ENCODE peak calls at places on chromosome 7, in nine cellular contexts. One of them, this sample, is unnamed.

GRCh38 chr7:149878523-149878921 is 4.8 kb downstream of the ATP6V0E2 start:
- DNase-seq in PC-9: no peak
- DNase-seq in upper lobe of right lung: no peak
- DNase-seq in lung: no peak
- DNase-seq in dorsolateral prefrontal cortex: no peak
- DNase-seq in left ventricle myocardium inferior: no peak
- DNase-seq in epithelial cell of esophagus: no peak
- DNase-seq in GM12865: no peak
- DNase-seq in GM13977: no peak
- DNase-seq in this sample: no peak

GRCh38 chr7:41224063-41224763 is 478.7 kb downstream of the INHBA start:
- DNase-seq in lung: no peak
- DNase-seq in GM13977: no peak
- DNase-seq in dorsolateral prefrontal cortex: no peak
- DNase-seq in GM12865: no peak
- DNase-seq in PC-9: peak; percentile 54
- DNase-seq in upper lobe of right lung: no peak
- DNase-seq in left ventricle myocardium inferior: no peak
- DNase-seq in epithelial cell of esophagus: peak; percentile 99
- DNase-seq in this sample: peak; percentile 15

GRCh38 chr7:148382585-148382984 is 208.0 kb upstream of the C7orf33 start:
- DNase-seq in GM12865: no peak
- DNase-seq in GM13977: no peak
- DNase-seq in lung: no peak
- DNase-seq in PC-9: no peak
- DNase-seq in left ventricle myocardium inferior: no peak
- DNase-seq in epithelial cell of esophagus: no peak
- DNase-seq in upper lobe of right lung: no peak
- DNase-seq in dorsolateral prefrontal cortex: no peak
- DNase-seq in this sample: no peak

GRCh38 chr7:52260046-52260665 is 775.3 kb upstream of the POM121L12 start:
- DNase-seq in upper lobe of right lung: no peak
- DNase-seq in PC-9: no peak
- DNase-seq in GM12865: no peak
- DNase-seq in GM13977: no peak
- DNase-seq in epithelial cell of esophagus: no peak
- DNase-seq in left ventricle myocardium inferior: no peak
- DNase-seq in lung: no peak
- DNase-seq in dorsolateral prefrontal cortex: no peak
- DNase-seq in this sample: no peak

GRCh38 chr7:45578467-45578866 is 4.3 kb downstream of the ADCY1 start:
- DNase-seq in dorsolateral prefrontal cortex: no peak
- DNase-seq in epithelial cell of esophagus: no peak
- DNase-seq in GM12865: no peak
- DNase-seq in PC-9: no peak
- DNase-seq in left ventricle myocardium inferior: no peak
- DNase-seq in upper lobe of right lung: no peak
- DNase-seq in lung: no peak
- DNase-seq in GM13977: no peak
- DNase-seq in this sample: no peak

GRCh38 chr7:147509859-147510542 is 1080.6 kb upstream of the C7orf33 start:
- DNase-seq in epithelial cell of esophagus: peak; percentile 45
- DNase-seq in dorsolateral prefrontal cortex: no peak
- DNase-seq in GM13977: no peak
- DNase-seq in PC-9: no peak
- DNase-seq in GM12865: no peak
- DNase-seq in left ventricle myocardium inferior: no peak
- DNase-seq in upper lobe of right lung: no peak
- DNase-seq in lung: no peak
- DNase-seq in this sample: peak; percentile 38

GRCh38 chr7:102096706-102097427 is 189.8 kb upstream of the SH2B2 start:
- DNase-seq in GM13977: no peak
- DNase-seq in lung: no peak
- DNase-seq in dorsolateral prefrontal cortex: peak; percentile 18
- DNase-seq in upper lobe of right lung: peak; percentile 41
- DNase-seq in left ventricle myocardium inferior: no peak
- DNase-seq in PC-9: peak; percentile 29
- DNase-seq in GM12865: no peak
- DNase-seq in epithelial cell of esophagus: peak; percentile 32
- DNase-seq in this sample: no peak

GRCh38 chr7:35349001-35349400 is 95.1 kb upstream of the TBX20 start:
- DNase-seq in GM13977: no peak
- DNase-seq in dorsolateral prefrontal cortex: no peak
- DNase-seq in GM12865: no peak
- DNase-seq in lung: no peak
- DNase-seq in left ventricle myocardium inferior: no peak
- DNase-seq in upper lobe of right lung: no peak
- DNase-seq in PC-9: no peak
- DNase-seq in epithelial cell of esophagus: no peak
- DNase-seq in this sample: no peak

GRCh38 chr7:17463511-17464085 is 165.1 kb downstream of the AHR start:
- DNase-seq in GM13977: no peak
- DNase-seq in left ventricle myocardium inferior: no peak
- DNase-seq in upper lobe of right lung: no peak
- DNase-seq in dorsolateral prefrontal cortex: no peak
- DNase-seq in PC-9: no peak
- DNase-seq in GM12865: no peak
- DNase-seq in epithelial cell of esophagus: no peak
- DNase-seq in lung: no peak
- DNase-seq in this sample: no peak

GRCh38 chr7:11232462-11232861 is 258.8 kb downstream of the PHF14 start:
- DNase-seq in PC-9: peak; percentile 2
- DNase-seq in epithelial cell of esophagus: no peak
- DNase-seq in GM12865: no peak
- DNase-seq in left ventricle myocardium inferior: no peak
- DNase-seq in lung: no peak
- DNase-seq in GM13977: no peak
- DNase-seq in dorsolateral prefrontal cortex: no peak
- DNase-seq in upper lobe of right lung: no peak
- DNase-seq in this sample: no peak

GRCh38 chr7:638256-639011 is 88.1 kb upstream of the DNAAF5 start:
- DNase-seq in GM13977: no peak
- DNase-seq in dorsolateral prefrontal cortex: peak; percentile 37
- DNase-seq in GM12865: no peak
- DNase-seq in lung: no peak
- DNase-seq in left ventricle myocardium inferior: no peak
- DNase-seq in epithelial cell of esophagus: no peak
- DNase-seq in PC-9: no peak
- DNase-seq in upper lobe of right lung: peak; percentile 32
- DNase-seq in this sample: no peak

GRCh38 chr7:637826-638225 is 88.7 kb upstream of the DNAAF5 start:
- DNase-seq in dorsolateral prefrontal cortex: no peak
- DNase-seq in PC-9: no peak
- DNase-seq in upper lobe of right lung: no peak
- DNase-seq in GM12865: no peak
- DNase-seq in lung: no peak
- DNase-seq in GM13977: no peak
- DNase-seq in epithelial cell of esophagus: no peak
- DNase-seq in left ventricle myocardium inferior: no peak
- DNase-seq in this sample: no peak

GRCh38 chr7:635227-635626 is 91.3 kb upstream of the DNAAF5 start:
- DNase-seq in dorsolateral prefrontal cortex: peak; percentile 33
- DNase-seq in GM12865: no peak
- DNase-seq in GM13977: no peak
- DNase-seq in upper lobe of right lung: peak; percentile 52
- DNase-seq in epithelial cell of esophagus: no peak
- DNase-seq in left ventricle myocardium inferior: no peak
- DNase-seq in PC-9: no peak
- DNase-seq in lung: no peak
- DNase-seq in this sample: no peak

GRCh38 chr7:633381-634018 is 93.0 kb upstream of the DNAAF5 start:
- DNase-seq in lung: no peak
- DNase-seq in epithelial cell of esophagus: no peak
- DNase-seq in dorsolateral prefrontal cortex: no peak
- DNase-seq in GM12865: no peak
- DNase-seq in PC-9: no peak
- DNase-seq in GM13977: no peak
- DNase-seq in upper lobe of right lung: peak; percentile 37
- DNase-seq in left ventricle myocardium inferior: no peak
- DNase-seq in this sample: no peak

GRCh38 chr7:636396-636795 is 90.1 kb upstream of the DNAAF5 start:
- DNase-seq in GM13977: peak; percentile 68
- DNase-seq in PC-9: no peak
- DNase-seq in lung: no peak
- DNase-seq in upper lobe of right lung: peak; percentile 64
- DNase-seq in epithelial cell of esophagus: no peak
- DNase-seq in GM12865: no peak
- DNase-seq in left ventricle myocardium inferior: no peak
- DNase-seq in dorsolateral prefrontal cortex: peak; percentile 59
- DNase-seq in this sample: no peak
- TF ChIP-seq CTCF in GM13977: peak; percentile 49
- TF ChIP-seq CTCF in PC-9: no peak
- TF ChIP-seq CTCF in lung: peak; percentile 26
- TF ChIP-seq CTCF in upper lobe of right lung: peak; percentile 41
- TF ChIP-seq CTCF in epithelial cell of esophagus: no peak
- TF ChIP-seq CTCF in GM12865: no peak
- TF ChIP-seq CTCF in left ventricle myocardium inferior: peak; percentile 52
- TF ChIP-seq CTCF in dorsolateral prefrontal cortex: peak; percentile 60
- TF ChIP-seq CTCF in this sample: peak; percentile 48

DNA sequence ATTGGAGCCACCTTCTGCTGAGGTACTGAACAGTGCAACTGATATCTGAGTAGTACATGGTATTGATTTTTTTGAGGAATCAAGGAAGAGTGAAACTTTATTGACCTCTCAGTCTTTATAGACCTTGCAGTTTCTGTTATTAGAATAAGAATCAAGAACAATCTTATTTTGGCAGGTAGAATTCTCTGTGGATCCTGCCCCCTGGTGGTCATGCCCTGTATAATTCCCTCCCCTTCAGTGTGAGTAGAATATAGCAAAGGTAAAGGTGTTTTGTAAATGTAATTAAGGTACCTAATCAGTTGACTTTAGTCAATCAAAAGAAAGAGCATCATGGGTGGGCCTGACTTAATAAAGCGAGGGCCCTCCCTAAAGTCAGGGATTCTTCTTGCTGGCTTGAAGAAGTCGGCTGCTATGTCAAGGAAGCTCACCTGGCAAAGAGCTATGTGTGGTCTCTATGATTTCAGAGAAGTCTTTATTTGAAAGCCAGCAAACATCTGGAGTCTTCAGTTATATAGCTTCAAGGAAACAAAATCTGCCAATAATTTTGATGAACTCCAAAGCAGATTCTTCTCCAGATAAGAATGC is 142.8 kb downstream of the LSM5 start:
- DNase-seq in GM12865: peak; percentile 50
- DNase-seq in GM13977: peak; percentile 36
- DNase-seq in PC-9: peak; percentile 4
- DNase-seq in lung: no peak
- DNase-seq in left ventricle myocardium inferior: no peak
- DNase-seq in epithelial cell of esophagus: peak; percentile 30
- DNase-seq in upper lobe of right lung: no peak
- DNase-seq in dorsolateral prefrontal cortex: no peak
- DNase-seq in this sample: peak; percentile 4
- TF ChIP-seq CTCF in GM12865: peak; percentile 70
- TF ChIP-seq CTCF in GM13977: peak; percentile 71
- TF ChIP-seq CTCF in PC-9: peak; percentile 92
- TF ChIP-seq CTCF in lung: no peak
- TF ChIP-seq CTCF in left ventricle myocardium inferior: peak; percentile 68
- TF ChIP-seq CTCF in epithelial cell of esophagus: peak; percentile 47
- TF ChIP-seq CTCF in upper lobe of right lung: peak; percentile 79
- TF ChIP-seq CTCF in dorsolateral prefrontal cortex: peak; percentile 74
- TF ChIP-seq CTCF in this sample: peak; percentile 66

DNA sequence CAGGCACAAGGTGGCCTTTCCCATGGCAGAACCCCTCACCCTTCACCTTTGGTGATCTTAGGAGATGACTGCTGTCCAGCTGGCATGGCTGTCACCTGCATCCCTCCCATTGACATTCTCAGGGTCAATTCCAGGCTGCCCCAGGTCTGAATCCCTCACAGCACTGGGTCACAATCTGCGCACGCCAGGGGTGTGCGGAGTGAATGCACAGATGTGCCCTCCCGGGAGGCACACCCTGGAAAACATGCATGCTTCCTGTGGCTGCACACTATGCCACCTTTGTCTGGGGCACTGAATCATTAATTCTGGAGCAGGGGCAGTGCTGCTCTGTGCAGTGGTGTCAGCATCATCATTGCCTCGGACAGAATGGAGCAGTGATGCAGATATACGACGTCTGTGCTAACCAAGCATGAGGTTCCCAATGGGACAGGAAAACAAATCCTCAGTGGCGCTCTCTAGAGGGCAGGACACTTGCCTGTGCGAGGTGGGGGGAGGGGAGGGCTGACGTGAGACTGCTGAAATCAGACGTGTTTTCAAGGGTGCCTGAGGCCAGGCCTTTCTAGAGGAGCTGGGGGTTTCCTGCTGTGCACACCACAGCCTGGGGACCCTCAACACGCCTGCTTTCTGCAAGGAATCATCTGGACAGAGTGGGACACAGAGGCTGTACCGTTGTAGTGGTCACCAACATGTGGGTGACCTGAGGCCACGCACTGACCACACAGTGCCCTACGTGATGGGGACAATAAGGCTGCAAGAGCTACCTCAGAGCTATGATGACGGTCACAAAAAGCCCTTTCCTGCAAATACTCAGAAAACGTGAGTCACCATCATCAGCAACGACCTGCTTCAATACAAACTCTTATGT is 77.9 kb downstream of the HIPK2 start:
- DNase-seq in left ventricle myocardium inferior: no peak
- DNase-seq in dorsolateral prefrontal cortex: no peak
- DNase-seq in upper lobe of right lung: no peak
- DNase-seq in GM12865: peak; percentile 85
- DNase-seq in PC-9: no peak
- DNase-seq in GM13977: no peak
- DNase-seq in epithelial cell of esophagus: no peak
- DNase-seq in lung: no peak
- DNase-seq in this sample: no peak
- TF ChIP-seq CTCF in left ventricle myocardium inferior: no peak
- TF ChIP-seq CTCF in dorsolateral prefrontal cortex: no peak
- TF ChIP-seq CTCF in upper lobe of right lung: no peak
- TF ChIP-seq CTCF in GM12865: peak; percentile 37
- TF ChIP-seq CTCF in PC-9: no peak
- TF ChIP-seq CTCF in GM13977: peak; percentile 33
- TF ChIP-seq CTCF in epithelial cell of esophagus: no peak
- TF ChIP-seq CTCF in lung: no peak
- TF ChIP-seq CTCF in this sample: peak; percentile 23

DNA sequence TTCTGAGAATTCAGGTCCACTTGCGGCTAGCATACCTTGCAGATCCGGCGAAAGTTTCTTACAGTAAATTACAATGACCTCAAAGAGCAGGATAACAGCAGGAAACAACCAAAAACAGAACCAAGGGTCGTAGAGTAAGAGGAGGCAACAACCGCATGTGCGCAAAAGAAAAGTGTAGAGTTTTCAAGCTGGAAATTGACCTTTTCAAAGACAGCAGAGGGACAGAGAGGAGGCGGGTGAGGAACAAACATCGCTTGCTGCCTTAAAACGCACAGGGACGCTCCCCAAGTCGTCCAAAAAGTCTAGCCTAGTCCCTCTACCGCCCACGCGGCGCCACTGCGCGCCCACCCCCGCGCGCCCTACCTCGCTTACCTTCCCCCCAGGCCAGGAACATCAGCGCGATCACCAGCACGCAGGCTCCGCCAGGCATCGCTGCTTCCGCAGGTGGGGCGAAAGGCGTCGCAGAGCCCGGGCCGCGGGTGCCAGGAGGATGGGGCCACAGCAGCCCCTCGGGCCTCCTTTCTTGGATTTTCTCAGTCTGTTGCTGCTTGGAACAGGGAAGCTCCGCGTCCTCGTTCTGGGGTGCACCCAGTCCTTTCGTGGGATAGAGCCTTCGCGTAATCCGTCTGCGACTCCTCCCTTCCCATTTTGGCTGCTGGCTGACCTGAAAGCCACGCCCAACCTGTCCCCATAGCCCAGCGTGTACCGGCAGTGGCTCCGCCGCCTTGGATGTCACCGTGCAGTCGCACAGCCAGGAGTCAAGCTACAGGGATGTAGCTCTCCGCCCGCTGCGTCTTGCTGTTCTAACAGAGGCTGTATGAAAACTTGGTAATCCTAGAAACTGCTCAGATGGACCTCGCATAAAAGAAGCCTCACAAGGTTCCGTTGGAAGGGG is at the start of gene VWDE:
- DNase-seq in epithelial cell of esophagus: peak; percentile 62
- DNase-seq in upper lobe of right lung: peak; percentile 80
- DNase-seq in GM13977: peak; percentile 38
- DNase-seq in GM12865: peak; percentile 53
- DNase-seq in left ventricle myocardium inferior: no peak
- DNase-seq in lung: peak; percentile 63
- DNase-seq in dorsolateral prefrontal cortex: peak; percentile 64
- DNase-seq in PC-9: peak; percentile 88
- DNase-seq in this sample: peak; percentile 23
- TF ChIP-seq CTCF in epithelial cell of esophagus: no peak
- TF ChIP-seq CTCF in upper lobe of right lung: no peak
- TF ChIP-seq CTCF in GM13977: no peak
- TF ChIP-seq CTCF in GM12865: no peak
- TF ChIP-seq CTCF in left ventricle myocardium inferior: no peak
- TF ChIP-seq CTCF in lung: no peak
- TF ChIP-seq CTCF in dorsolateral prefrontal cortex: no peak
- TF ChIP-seq CTCF in PC-9: no peak
- TF ChIP-seq CTCF in this sample: peak; percentile 1

This sample was measured in astrocyte of the spinal cord.